ENCODE peak calls at places on chromosomes 7 and 10, in seven cellular contexts. One of them, this sample, is unnamed. For H3K79me1, the result is how much of the 10 kb centered on the place peaks cover.

GRCh38 chr7:151736403-151736909 is 140.5 kb downstream of the PRKAG2 start:
- DNase-seq in IMR-90: peak
- DNase-seq in H9: no peak
- DNase-seq in H1: peak
- DNase-seq in neuronal stem cell: peak
- DNase-seq in trophoblast cell: peak
- DNase-seq in mesenchymal stem cell: peak
- DNase-seq in this sample: peak

GRCh38 chr10:70227548-70228320 is 5.5 kb downstream of the PPA1 start:
- DNase-seq in H1: no peak
- DNase-seq in trophoblast cell: no peak
- DNase-seq in neuronal stem cell: no peak
- DNase-seq in IMR-90: no peak
- DNase-seq in mesenchymal stem cell: no peak
- DNase-seq in H9: no peak
- DNase-seq in this sample: no peak

GRCh38 chr7:91945476-91945875 is 4.8 kb downstream of the AKAP9 start:
- DNase-seq in trophoblast cell: peak
- DNase-seq in H9: no peak
- DNase-seq in neuronal stem cell: no peak
- DNase-seq in mesenchymal stem cell: peak
- DNase-seq in H1: no peak
- DNase-seq in IMR-90: peak
- DNase-seq in this sample: no peak

GRCh38 chr10:93080350-93081046 is 6.8 kb downstream of the CYP26A1 start:
- DNase-seq in neuronal stem cell: no peak
- DNase-seq in H9: peak
- DNase-seq in IMR-90: peak
- DNase-seq in mesenchymal stem cell: peak
- DNase-seq in H1: no peak
- DNase-seq in trophoblast cell: no peak
- DNase-seq in this sample: peak

GRCh38 chr7:106219170-106219569 is 65.6 kb downstream of the NAMPT start:
- DNase-seq in neuronal stem cell: no peak
- DNase-seq in IMR-90: no peak
- DNase-seq in trophoblast cell: no peak
- DNase-seq in H9: no peak
- DNase-seq in mesenchymal stem cell: no peak
- DNase-seq in H1: no peak
- DNase-seq in this sample: no peak

GRCh38 chr7:155439311-155440017 is 18.5 kb upstream of the EN2 start:
- DNase-seq in trophoblast cell: no peak
- DNase-seq in neuronal stem cell: no peak
- DNase-seq in IMR-90: no peak
- DNase-seq in H9: no peak
- DNase-seq in H1: no peak
- DNase-seq in mesenchymal stem cell: no peak
- DNase-seq in this sample: no peak

GRCh38 chr7:73725703-73726466 is 6.4 kb upstream of the STX1A start:
- DNase-seq in neuronal stem cell: peak
- DNase-seq in H9: peak
- DNase-seq in IMR-90: peak
- DNase-seq in trophoblast cell: peak
- DNase-seq in mesenchymal stem cell: peak
- DNase-seq in H1: no peak
- DNase-seq in this sample: peak

GRCh38 chr10:49243139-49243538 is 54.9 kb upstream of the TMEM273 start:
- DNase-seq in IMR-90: no peak
- DNase-seq in neuronal stem cell: no peak
- DNase-seq in trophoblast cell: no peak
- DNase-seq in mesenchymal stem cell: no peak
- DNase-seq in H1: peak
- DNase-seq in H9: peak
- DNase-seq in this sample: no peak

GRCh38 chr7:69754476-69754875 is 156.2 kb downstream of the AUTS2 start:
- DNase-seq in H9: no peak
- DNase-seq in mesenchymal stem cell: no peak
- DNase-seq in neuronal stem cell: no peak
- DNase-seq in IMR-90: no peak
- DNase-seq in H1: no peak
- DNase-seq in trophoblast cell: no peak
- DNase-seq in this sample: no peak

GRCh38 chr7:88169717-88170320 is 50.0 kb downstream of the SRI start:
- DNase-seq in trophoblast cell: no peak
- DNase-seq in neuronal stem cell: no peak
- DNase-seq in IMR-90: peak
- DNase-seq in H9: no peak
- DNase-seq in mesenchymal stem cell: peak
- DNase-seq in H1: no peak
- DNase-seq in this sample: no peak

GRCh38 chr7:26298432-26299058 is 6.9 kb downstream of the SNX10 start:
- DNase-seq in neuronal stem cell: no peak
- DNase-seq in H1: no peak
- DNase-seq in H9: no peak
- DNase-seq in mesenchymal stem cell: no peak
- DNase-seq in trophoblast cell: no peak
- DNase-seq in IMR-90: no peak
- DNase-seq in this sample: no peak

GRCh38 chr7:151793991-151794507 is 82.9 kb downstream of the PRKAG2 start:
- DNase-seq in H1: no peak
- DNase-seq in IMR-90: no peak
- DNase-seq in trophoblast cell: no peak
- DNase-seq in neuronal stem cell: no peak
- DNase-seq in H9: no peak
- DNase-seq in mesenchymal stem cell: no peak
- DNase-seq in this sample: no peak

GRCh38 chr7:38215115-38215514 is 37.1 kb downstream of the STARD3NL start:
- DNase-seq in neuronal stem cell: no peak
- DNase-seq in H9: no peak
- DNase-seq in IMR-90: no peak
- DNase-seq in trophoblast cell: no peak
- DNase-seq in mesenchymal stem cell: no peak
- DNase-seq in H1: no peak
- DNase-seq in this sample: no peak

GRCh38 chr7:57205000-57205399 is 72.8 kb upstream of the ZNF479 start:
- DNase-seq in IMR-90: no peak
- DNase-seq in neuronal stem cell: no peak
- DNase-seq in trophoblast cell: no peak
- DNase-seq in H1: no peak
- DNase-seq in mesenchymal stem cell: no peak
- DNase-seq in H9: no peak
- DNase-seq in this sample: no peak

GRCh38 chr7:137958593-137959431 is 43.1 kb downstream of the CREB3L2 start:
- DNase-seq in trophoblast cell: peak
- DNase-seq in IMR-90: no peak
- DNase-seq in neuronal stem cell: no peak
- DNase-seq in H9: no peak
- DNase-seq in H1: no peak
- DNase-seq in mesenchymal stem cell: peak
- DNase-seq in this sample: no peak

GRCh38 chr10:131056091-131056490 is 255.4 kb downstream of the TCERG1L start:
- DNase-seq in H9: no peak
- DNase-seq in mesenchymal stem cell: no peak
- DNase-seq in neuronal stem cell: no peak
- DNase-seq in trophoblast cell: no peak
- DNase-seq in IMR-90: no peak
- DNase-seq in H1: no peak
- DNase-seq in this sample: no peak

GRCh38 chr10:99698504-99699080 is 33.3 kb downstream of the COX15 start:
- DNase-seq in neuronal stem cell: no peak
- DNase-seq in trophoblast cell: no peak
- DNase-seq in mesenchymal stem cell: no peak
- DNase-seq in H9: no peak
- DNase-seq in IMR-90: no peak
- DNase-seq in H1: no peak
- DNase-seq in this sample: no peak

GRCh38 chr10:50385610-50386009 is 134.3 kb upstream of the ASAH2 start:
- DNase-seq in trophoblast cell: no peak
- DNase-seq in IMR-90: no peak
- DNase-seq in neuronal stem cell: no peak
- DNase-seq in H9: no peak
- DNase-seq in mesenchymal stem cell: no peak
- DNase-seq in H1: no peak
- DNase-seq in this sample: no peak

GRCh38 chr10:58920655-58921003 is 255.8 kb upstream of the PHYHIPL start:
- DNase-seq in H9: no peak
- DNase-seq in IMR-90: no peak
- DNase-seq in neuronal stem cell: no peak
- DNase-seq in trophoblast cell: no peak
- DNase-seq in mesenchymal stem cell: no peak
- DNase-seq in H1: no peak
- DNase-seq in this sample: no peak

GRCh38 chr10:34959321-34959720 is 130.8 kb downstream of the CUL2 start:
- DNase-seq in neuronal stem cell: no peak
- DNase-seq in IMR-90: no peak
- DNase-seq in mesenchymal stem cell: no peak
- DNase-seq in H1: no peak
- DNase-seq in H9: no peak
- DNase-seq in trophoblast cell: no peak
- DNase-seq in this sample: no peak

GRCh38 chr10:34964166-34964800 is 125.9 kb downstream of the CUL2 start:
- DNase-seq in trophoblast cell: no peak
- DNase-seq in mesenchymal stem cell: no peak
- DNase-seq in neuronal stem cell: no peak
- DNase-seq in H1: no peak
- DNase-seq in IMR-90: no peak
- DNase-seq in H9: no peak
- DNase-seq in this sample: no peak

GRCh38 chr10:34962866-34963265 is 127.3 kb downstream of the CUL2 start:
- DNase-seq in trophoblast cell: no peak
- DNase-seq in neuronal stem cell: no peak
- DNase-seq in IMR-90: no peak
- DNase-seq in mesenchymal stem cell: no peak
- DNase-seq in H1: no peak
- DNase-seq in H9: no peak
- DNase-seq in this sample: no peak

GRCh38 chr10:34959786-34960185 is 130.4 kb downstream of the CUL2 start:
- DNase-seq in IMR-90: no peak
- DNase-seq in H9: no peak
- DNase-seq in neuronal stem cell: no peak
- DNase-seq in trophoblast cell: no peak
- DNase-seq in mesenchymal stem cell: no peak
- DNase-seq in H1: no peak
- DNase-seq in this sample: no peak

GRCh38 chr10:34960983-34961382 is 129.2 kb downstream of the CUL2 start:
- DNase-seq in trophoblast cell: no peak
- DNase-seq in H1: no peak
- DNase-seq in IMR-90: peak
- DNase-seq in neuronal stem cell: no peak
- DNase-seq in mesenchymal stem cell: peak
- DNase-seq in H9: no peak
- DNase-seq in this sample: peak
- H3K79me1 ChIP-seq in trophoblast cell: under half
- H3K79me1 ChIP-seq in H1: under half
- H3K79me1 ChIP-seq in IMR-90: under half
- H3K79me1 ChIP-seq in neuronal stem cell: under half
- H3K79me1 ChIP-seq in mesenchymal stem cell: under half
- H3K79me1 ChIP-seq in H9: under half
- H3K79me1 ChIP-seq in this sample: under half

DNA sequence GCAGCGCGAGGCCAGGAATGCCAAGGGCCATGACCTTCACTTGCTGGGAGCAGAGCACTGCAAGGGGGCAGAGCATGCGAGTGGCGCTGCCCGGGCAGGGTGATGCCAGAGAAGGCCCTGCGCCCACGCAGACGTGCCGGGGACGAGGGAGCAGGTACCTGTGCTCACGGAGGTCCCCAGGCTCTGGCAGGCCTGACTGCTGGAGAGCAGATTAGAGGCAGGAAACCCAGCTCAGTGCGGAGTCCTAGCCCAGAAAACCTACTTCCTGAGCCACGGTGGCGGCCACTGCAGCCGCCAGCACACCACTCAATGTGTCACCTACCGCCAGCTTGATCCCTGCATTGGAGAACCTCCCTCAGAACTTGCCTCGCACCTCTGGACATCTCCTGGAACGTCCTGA is 148.4 kb downstream of the MAD1L1 start:
- DNase-seq in neuronal stem cell: no peak
- DNase-seq in IMR-90: no peak
- DNase-seq in H1: no peak
- DNase-seq in H9: no peak
- DNase-seq in mesenchymal stem cell: no peak
- DNase-seq in trophoblast cell: no peak
- DNase-seq in this sample: no peak
- H3K4ac ChIP-seq in neuronal stem cell: no peak
- H3K4ac ChIP-seq in IMR-90: no peak
- H3K4ac ChIP-seq in H1: no peak
- H3K4ac ChIP-seq in H9: no peak
- H3K4ac ChIP-seq in mesenchymal stem cell: no peak
- H3K4ac ChIP-seq in trophoblast cell: no peak
- H3K4ac ChIP-seq in this sample: no peak

DNA sequence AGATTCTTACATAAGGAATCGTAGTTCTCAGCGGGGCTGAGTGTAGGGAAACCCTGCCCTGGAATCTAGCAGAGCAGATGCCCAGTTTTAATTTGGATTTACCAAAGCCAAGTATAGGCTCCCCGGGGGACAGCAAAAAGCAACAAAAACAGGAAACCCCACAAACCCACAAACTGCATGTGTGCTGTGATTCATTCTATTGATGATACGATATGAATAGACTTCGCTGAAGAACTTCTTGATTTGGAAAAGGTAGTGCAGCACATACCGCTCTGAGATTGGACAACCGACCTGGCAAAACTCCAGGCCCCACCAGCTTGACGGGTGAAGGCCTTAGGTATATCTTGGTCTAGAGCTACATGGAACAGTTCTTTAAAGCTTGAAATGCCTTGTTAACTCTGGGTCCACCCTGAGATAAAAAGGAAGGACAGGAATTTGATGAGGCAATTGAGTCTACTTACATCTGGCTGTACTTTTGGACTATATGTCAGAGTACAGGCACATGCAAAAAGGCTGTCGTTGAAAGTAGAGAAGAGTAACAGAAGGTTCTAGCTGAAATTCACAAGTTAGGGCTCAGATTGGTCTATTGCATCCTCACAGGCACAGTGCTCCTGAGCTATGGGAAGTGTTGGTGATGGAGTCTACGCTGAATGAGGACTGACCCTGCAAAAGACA is 49.1 kb downstream of the STRA8 start:
- DNase-seq in trophoblast cell: no peak
- DNase-seq in H1: no peak
- DNase-seq in IMR-90: no peak
- DNase-seq in H9: no peak
- DNase-seq in neuronal stem cell: no peak
- DNase-seq in mesenchymal stem cell: no peak
- DNase-seq in this sample: no peak
- H3K9ac ChIP-seq in trophoblast cell: no peak
- H3K9ac ChIP-seq in H1: no peak
- H3K9ac ChIP-seq in IMR-90: no peak
- H3K9ac ChIP-seq in H9: no peak
- H3K9ac ChIP-seq in neuronal stem cell: no peak
- H3K9ac ChIP-seq in mesenchymal stem cell: peak
- H3K9ac ChIP-seq in this sample: no peak

GRCh38 chr7:148483515-148483914 is 107.1 kb upstream of the C7orf33 start:
- DNase-seq in IMR-90: no peak
- DNase-seq in mesenchymal stem cell: no peak
- DNase-seq in H1: no peak
- DNase-seq in trophoblast cell: no peak
- DNase-seq in H9: no peak
- DNase-seq in neuronal stem cell: no peak
- DNase-seq in this sample: no peak
- H3K79me1 ChIP-seq in IMR-90: under half
- H3K79me1 ChIP-seq in mesenchymal stem cell: under half
- H3K79me1 ChIP-seq in H1: under half
- H3K79me1 ChIP-seq in trophoblast cell: under half
- H3K79me1 ChIP-seq in H9: under half
- H3K79me1 ChIP-seq in neuronal stem cell: under half
- H3K79me1 ChIP-seq in this sample: under half